ENCODE peak calls at places on chromosome 18, in nine cellular contexts. S is memory B cell; V is NCI-H2029 treated with DMSO at 0.1 percent for 48 hours; C is islet precursor cell; Y is cardiac muscle cell; O is NCI-H446; A is stimulated activated CD4-positive, alpha-beta T cell treated with anti-CD3 and anti-CD28 coated beads, Interleukin-4, amount 100 ng/mL, for 48 hours; T is dorsolateral prefrontal cortex; F is glutamatergic neuron. K is an unnamed sample.

GRCh38 chr18:23143059-23143831 is 8.0 kb downstream of the CABLES1 start:
- DNase-seq in S (no peak), V (no peak), C (peak), Y (peak), O (no peak), A (no peak), T (no peak), F (no peak), K (no peak)

GRCh38 chr18:77106331-77106730 is 26.3 kb downstream of the MBP start:
- DNase-seq in S (no peak), V (no peak), C (peak), Y (peak), O (no peak), A (peak), T (no peak), F (no peak), K (no peak)

GRCh38 chr18:78146136-78146535 is 833.5 kb upstream of the SALL3 start:
- DNase-seq in S (no peak), V (no peak), C (no peak), Y (no peak), O (no peak), A (no peak), T (no peak), F (no peak), K (no peak)

GRCh38 chr18:56933472-56933871 is 213.4 kb upstream of the BOD1L2 start:
- DNase-seq in S (no peak), V (no peak), C (no peak), Y (no peak), O (no peak), A (no peak), T (no peak), F (no peak), K (no peak)

GRCh38 chr18:42929181-42929580 is 186.3 kb downstream of the RIT2 start:
- DNase-seq in S (no peak), V (no peak), C (no peak), Y (peak), O (no peak), A (no peak), T (no peak), F (no peak), K (no peak)

GRCh38 chr18:3715223-3716080 is 265.5 kb downstream of the TGIF1 start:
- DNase-seq in S (no peak), V (peak), C (no peak), Y (no peak), O (no peak), A (no peak), T (no peak), F (no peak), K (no peak)

GRCh38 chr18:28115149-28115550 is 61.8 kb downstream of the CDH2 start:
- DNase-seq in S (no peak), V (no peak), C (peak), Y (peak), O (no peak), A (no peak), T (no peak), F (no peak), K (no peak)

GRCh38 chr18:905948-906415 is 1.3 kb downstream of the ADCYAP1 start:
- DNase-seq in S (no peak), V (no peak), C (no peak), Y (no peak), O (no peak), A (no peak), T (no peak), F (peak), K (no peak)

GRCh38 chr18:23163786-23164583 is 28.7 kb downstream of the CABLES1 start:
- DNase-seq in S (no peak), V (no peak), C (no peak), Y (no peak), O (no peak), A (no peak), T (no peak), F (no peak), K (no peak)

GRCh38 chr18:67794512-67794911 is 278.0 kb upstream of the DSEL start:
- DNase-seq in S (no peak), V (no peak), C (no peak), Y (peak), O (no peak), A (no peak), T (no peak), F (no peak), K (no peak)